ENCODE peak calls at places on chromosomes 7 and 10, in five cellular contexts. L is GF-D8, K is Ammon's horn, Y is GM10248, Z is stomach. G is an unnamed sample.

GRCh38 chr10:44589931-44590330 is 205.0 kb upstream of the CXCL12 start:
- DNase-seq in Z (no peak), K (no peak), L (no peak), Y (no peak), G (no peak)

GRCh38 chr7:114047889-114048288 is 129.1 kb upstream of the PPP1R3A start:
- DNase-seq in K (no peak), Y (no peak), Z (no peak), L (no peak), G (no peak)

GRCh38 chr7:147771344-147771743 is 819.2 kb upstream of the C7orf33 start:
- DNase-seq in L (no peak), Y (no peak), Z (no peak), K (peak), G (no peak)

GRCh38 chr10:60282771-60283353 is 106.8 kb downstream of the ANK3 start:
- DNase-seq in K (peak), Y (no peak), L (no peak), Z (no peak), G (no peak)

GRCh38 chr7:10780400-10780747 is 193.3 kb upstream of the PHF14 start:
- DNase-seq in Y (no peak), Z (no peak), K (no peak), L (no peak), G (no peak)

GRCh38 chr10:116702165-116702564 is 40.2 kb downstream of the HSPA12A start:
- DNase-seq in K (no peak), Z (no peak), L (no peak), Y (no peak), G (no peak)

GRCh38 chr10:93224005-93224779 is 150.5 kb downstream of the CYP26A1 start:
- DNase-seq in Y (no peak), Z (no peak), K (no peak), L (no peak), G (no peak)

GRCh38 chr10:24853661-24854060 is 98.7 kb downstream of the PRTFDC1 start:
- DNase-seq in Y (no peak), K (no peak), Z (no peak), L (no peak), G (no peak)

GRCh38 chr10:43078175-43078985 is 1.5 kb downstream of the RET start:
- DNase-seq in Y (no peak), Z (no peak), L (no peak), K (no peak), G (no peak)

GRCh38 chr7:44891791-44892190 is 6.5 kb upstream of the PURB start:
- DNase-seq in Z (no peak), L (no peak), K (no peak), Y (no peak), G (no peak)

GRCh38 chr10:94496010-94496409 is 49.6 kb upstream of the HELLS start:
- DNase-seq in L (no peak), Z (no peak), K (no peak), Y (peak), G (no peak)

GRCh38 chr10:3893904-3894563 is 109.0 kb upstream of the KLF6 start:
- DNase-seq in L (no peak), K (no peak), Y (no peak), Z (no peak), G (no peak)

GRCh38 chr10:61907011-61907410 is 5.5 kb downstream of the ARID5B start:
- DNase-seq in K (no peak), L (no peak), Y (no peak), Z (no peak), G (no peak)

GRCh38 chr7:159198016-159198724 is 53.5 kb upstream of the VIPR2 start:
- DNase-seq in K (no peak), L (no peak), Z (no peak), Y (no peak), G (no peak)

GRCh38 chr7:46909601-46910051 is 672.3 kb downstream of the TNS3 start:
- DNase-seq in K (no peak), Y (no peak), L (no peak), Z (no peak), G (no peak)

GRCh38 chr7:95933618-95934017 is 161.3 kb downstream of the DYNC1I1 start:
- DNase-seq in Y (no peak), L (no peak), K (no peak), Z (no peak), G (no peak)

GRCh38 chr7:112207106-112207592 is 654 bp downstream of the ZNF277 start:
- DNase-seq in Y (peak), K (no peak), L (no peak), Z (no peak), G (no peak)

GRCh38 chr7:129635300-129636029 is 23.9 kb downstream of the NRF1 start:
- DNase-seq in L (peak), Y (peak), Z (peak), K (peak), G (no peak)

GRCh38 chr10:3951993-3952392 is 167.0 kb upstream of the KLF6 start:
- DNase-seq in L (no peak), Z (peak), K (no peak), Y (no peak), G (no peak)

GRCh38 chr10:102455893-102456471 is 4.6 kb upstream of the C10orf95 start:
- DNase-seq in L (no peak), Z (no peak), Y (no peak), K (no peak), G (no peak)

GRCh38 chr10:31062856-31063255 is 31.2 kb upstream of the ZNF438 start:
- DNase-seq in Z (no peak), L (no peak), K (no peak), Y (no peak), G (no peak)

GRCh38 chr10:110914411-110914810 is 4.6 kb downstream of the BBIP1 start:
- DNase-seq in K (peak), Z (no peak), L (no peak), Y (no peak), G (no peak)

GRCh38 chr7:156524737-156525597 is 115.6 kb upstream of the RNF32 start:
- DNase-seq in K (no peak), Z (no peak), Y (no peak), L (no peak), G (no peak)

GRCh38 chr10:58175990-58176910 is 91.4 kb downstream of the IPMK start:
- DNase-seq in K (no peak), Y (no peak), L (no peak), Z (no peak), G (no peak)

GRCh38 chr10:119161680-119162079 is 3.8 kb downstream of the SFXN4 start:
- DNase-seq in K (no peak), Z (no peak), Y (no peak), L (no peak), G (no peak)

GRCh38 chr7:7965301-7965700 is 3.3 kb upstream of the GLCCI1 start:
- DNase-seq in Z (no peak), Y (no peak), L (no peak), K (no peak), G (no peak)

GRCh38 chr10:61136151-61136550 is 192.2 kb upstream of the RHOBTB1 start:
- DNase-seq in K (no peak), L (no peak), Z (no peak), Y (no peak), G (no peak)

GRCh38 chr7:132115758-132116157 is 460.5 kb downstream of the PLXNA4 start:
- DNase-seq in L (no peak), Z (no peak), K (no peak), Y (no peak), G (no peak)

GRCh38 chr7:152869677-152870051 is 110.1 kb downstream of the ACTR3B start:
- DNase-seq in K (no peak), Z (no peak), Y (no peak), L (no peak), G (no peak)

GRCh38 chr7:132354527-132354926 is 221.7 kb downstream of the PLXNA4 start:
- DNase-seq in Y (no peak), Z (no peak), K (no peak), L (peak), G (no peak)

GRCh38 chr7:63521-64021 is 128.8 kb upstream of the FAM20C start:
- DNase-seq in Y (no peak), K (peak), Z (no peak), L (peak), G (no peak)

GRCh38 chr10:12500406-12501303 is 151.3 kb downstream of the CAMK1D start:
- DNase-seq in Z (peak), Y (no peak), K (no peak), L (peak), G (no peak)

GRCh38 chr7:157402388-157402703 is 65.5 kb downstream of the DNAJB6 start:
- DNase-seq in Z (no peak), L (no peak), Y (no peak), K (no peak), G (no peak)

GRCh38 chr10:121460733-121461132 is 137.5 kb downstream of the FGFR2 start:
- DNase-seq in K (no peak), Z (no peak), L (no peak), Y (no peak), G (no peak)

GRCh38 chr10:93815304-93816091 is 57.8 kb downstream of the LGI1 start:
- DNase-seq in Y (no peak), K (peak), L (no peak), Z (no peak), G (no peak)

GRCh38 chr7:82156168-82156567 is 287.4 kb downstream of the CACNA2D1 start:
- DNase-seq in K (no peak), L (no peak), Z (no peak), Y (no peak), G (no peak)